ENCODE peak calls at places on chromosomes 3 and 15, in four cellular contexts. E, W, B and C are unnamed samples.

GRCh38 chr15:44157679-44158078 is 37.4 kb downstream of the FRMD5 start:
- DNase-seq in E (no peak), W (peak), B (peak), C (no peak)

GRCh38 chr3:133595341-133595740 is 21.9 kb downstream of the CDV3 start:
- DNase-seq in E (no peak), W (no peak), B (peak), C (no peak)

GRCh38 chr3:64253689-64254088 is 28.4 kb upstream of the PRICKLE2 start:
- DNase-seq in E (no peak), W (no peak), B (no peak), C (no peak)

GRCh38 chr3:88057650-88058321 is 1.0 kb downstream of the CGGBP1 start:
- DNase-seq in E (no peak), W (peak), B (peak), C (no peak)

GRCh38 chr3:113825090-113825489 is 13.5 kb upstream of the GRAMD1C start:
- DNase-seq in E (no peak), W (peak), B (no peak), C (no peak)

GRCh38 chr3:69081583-69082262 is 1.6 kb upstream of the UBA3 start:
- DNase-seq in E (no peak), W (no peak), B (no peak), C (no peak)

GRCh38 chr15:60389261-60390077 is 8.3 kb downstream of the ANXA2 start:
- DNase-seq in E (no peak), W (no peak), B (peak), C (no peak)

GRCh38 chr15:69559440-69560215 is 107.0 kb downstream of the RPLP1 start:
- DNase-seq in E (no peak), W (no peak), B (no peak), C (no peak)

GRCh38 chr3:17478673-17479072 is 263.8 kb downstream of the TBC1D5 start:
- DNase-seq in E (no peak), W (peak), B (peak), C (no peak)

GRCh38 chr3:88779482-88779881 is 327.9 kb upstream of the EPHA3 start:
- DNase-seq in E (no peak), W (no peak), B (no peak), C (no peak)

GRCh38 chr3:50509715-50510114 is 6.3 kb upstream of the CACNA2D2 start:
- DNase-seq in E (no peak), W (no peak), B (no peak), C (no peak)

GRCh38 chr15:57537072-57537471 is 54.6 kb upstream of the MYZAP start:
- DNase-seq in E (no peak), W (peak), B (peak), C (no peak)

GRCh38 chr3:158347966-158348365 is 223.0 kb upstream of the MLF1 start:
- DNase-seq in E (no peak), W (no peak), B (peak), C (no peak)

GRCh38 chr15:97615114-97615513 is 345.4 kb upstream of the ARRDC4 start:
- DNase-seq in E (no peak), W (no peak), B (no peak), C (no peak)

GRCh38 chr15:95346856-95347255 is 983.6 kb upstream of the NR2F2 start:
- DNase-seq in E (no peak), W (no peak), B (no peak), C (no peak)

GRCh38 chr3:196546537-196546936 is 21.8 kb downstream of the WDR53 start:
- DNase-seq in E (no peak), W (no peak), B (no peak), C (no peak)

GRCh38 chr15:89379423-89379735 is 44.8 kb upstream of the POLG start:
- DNase-seq in E (no peak), W (no peak), B (no peak), C (no peak)

GRCh38 chr3:31911643-31912042 is 69.4 kb downstream of the OSBPL10 start:
- DNase-seq in E (no peak), W (no peak), B (peak), C (no peak)

GRCh38 chr3:160893207-160893606 is 137.2 kb downstream of the PPM1L start:
- DNase-seq in E (no peak), W (no peak), B (peak), C (no peak)

GRCh38 chr3:31167666-31168065 is 273.2 kb upstream of the GADL1 start:
- DNase-seq in E (no peak), W (no peak), B (no peak), C (no peak)

GRCh38 chr3:178019645-178020044 is 516.6 kb upstream of the KCNMB2 start:
- DNase-seq in E (no peak), W (no peak), B (no peak), C (no peak)

GRCh38 chr3:99439892-99440291 is 198.5 kb upstream of the COL8A1 start:
- DNase-seq in E (no peak), W (no peak), B (peak), C (no peak)

GRCh38 chr15:74808073-74808839 is 4.4 kb upstream of the LMAN1L start:
- DNase-seq in E (no peak), W (no peak), B (no peak), C (no peak)

GRCh38 chr15:27017168-27017809 is 46.3 kb downstream of the GABRG3 start:
- DNase-seq in E (peak), W (peak), B (peak), C (peak)

GRCh38 chr3:28077566-28077965 is 163.9 kb upstream of the CMC1 start:
- DNase-seq in E (no peak), W (no peak), B (peak), C (peak)

GRCh38 chr3:191246628-191247027 is 47.6 kb downstream of the OSTN start:
- DNase-seq in E (no peak), W (peak), B (peak), C (no peak)

DNA sequence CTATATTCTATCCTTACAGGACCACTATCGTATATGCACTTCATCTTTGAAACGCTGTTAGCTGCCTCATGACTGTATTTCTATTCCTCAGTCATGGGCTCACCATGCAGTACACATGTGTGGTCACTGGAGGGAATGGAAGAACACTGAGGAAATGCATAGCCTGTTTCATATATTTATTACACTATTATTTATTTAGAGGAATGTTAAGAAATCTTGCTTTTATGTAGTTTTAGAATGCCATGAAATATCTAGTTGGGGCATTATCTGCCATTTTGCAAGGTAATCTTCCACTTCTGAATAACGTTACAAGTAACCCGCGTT is 155.7 kb downstream of the IGF1R start:
- DNase-seq in E (no peak), W (no peak), B (peak), C (no peak)
- TF ChIP-seq CTCF in E (peak), W (peak), B (peak), C (no peak)

GRCh38 chr3:128917291-128917690 is 37.9 kb downstream of the ACAD9 start:
- DNase-seq in E (no peak), W (no peak), B (no peak), C (no peak)
- TF ChIP-seq CTCF in E (no peak), W (no peak), B (no peak), C (no peak)

DNA sequence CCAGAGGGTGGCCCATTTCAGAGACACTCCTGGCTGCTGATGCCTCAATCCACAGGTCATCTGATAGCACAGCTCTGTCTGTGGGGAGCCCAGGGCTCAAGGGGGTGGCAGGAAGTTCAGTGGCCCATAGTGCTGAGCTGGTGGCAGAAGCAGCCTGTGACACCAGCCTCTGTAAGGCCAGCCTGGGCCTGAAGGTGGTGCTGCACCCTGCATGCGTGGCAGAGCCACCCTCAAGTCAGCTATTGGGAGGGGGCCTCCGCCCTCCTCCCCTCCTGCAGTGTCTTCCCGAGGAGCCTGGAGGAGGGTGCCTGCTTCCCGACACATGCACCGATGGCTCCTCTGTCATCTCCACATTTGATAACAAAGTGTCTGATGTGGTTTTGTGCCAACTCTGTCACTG is 3.0 kb downstream of the PLA1A start:
- DNase-seq in E (no peak), W (no peak), B (peak), C (peak)
- TF ChIP-seq CTCF in E (peak), W (no peak), B (peak), C (peak)

GRCh38 chr3:151330374-151330773 is 1.0 kb upstream of the P2RY13 start:
- DNase-seq in E (no peak), W (no peak), B (no peak), C (no peak)

GRCh38 chr3:151329368-151329767 is at the start of gene P2RY13:
- DNase-seq in E (no peak), W (no peak), B (no peak), C (no peak)

GRCh38 chr3:151328298-151329036 is 882 bp downstream of the P2RY13 start:
- DNase-seq in E (no peak), W (no peak), B (peak), C (no peak)

GRCh38 chr3:151330899-151331298 is 1.6 kb upstream of the P2RY13 start:
- DNase-seq in E (no peak), W (no peak), B (peak), C (no peak)

DNA sequence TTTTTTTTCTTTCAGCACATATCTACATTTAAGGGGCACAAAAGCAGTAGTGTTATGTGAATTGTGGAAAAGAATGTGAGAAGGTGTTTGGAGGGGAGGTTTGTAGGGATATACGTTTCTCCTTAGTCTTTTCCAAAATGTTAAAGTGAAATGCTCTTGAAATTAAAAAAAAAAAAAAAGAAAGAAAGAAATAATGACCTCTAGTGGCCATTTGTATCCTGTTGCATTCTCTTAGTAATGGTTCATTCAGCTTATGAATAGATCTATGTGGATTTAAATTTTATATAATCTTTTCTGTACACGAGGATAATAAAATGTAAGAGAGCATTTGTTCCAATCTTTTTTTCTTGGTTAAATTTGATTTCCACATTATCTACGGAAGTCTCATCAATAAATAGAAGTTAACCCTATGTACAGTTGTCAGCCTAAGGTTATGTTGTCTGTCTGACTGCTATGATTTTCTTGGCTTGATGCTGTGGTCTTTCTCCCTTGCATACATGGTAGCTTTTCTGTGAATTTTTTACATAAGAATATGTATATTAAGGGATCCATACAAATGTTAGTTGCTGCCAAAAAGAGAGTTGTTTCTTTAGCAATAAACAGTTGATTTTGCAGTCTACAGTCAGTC is 1.7 kb downstream of the P2RY13 start:
- DNase-seq in E (no peak), W (no peak), B (peak), C (no peak)
- TF ChIP-seq CTCF in E (peak), W (peak), B (peak), C (peak)

GRCh38 chr15:62788224-62788623 is 254.3 kb upstream of the TPM1 start:
- DNase-seq in E (no peak), W (no peak), B (no peak), C (no peak)

GRCh38 chr15:62795171-62795570 is 247.4 kb upstream of the TPM1 start:
- DNase-seq in E (no peak), W (no peak), B (no peak), C (no peak)

GRCh38 chr15:62792960-62793758 is 249.4 kb upstream of the TPM1 start:
- DNase-seq in E (no peak), W (no peak), B (no peak), C (no peak)

GRCh38 chr15:62790531-62790930 is 252.0 kb upstream of the TPM1 start:
- DNase-seq in E (no peak), W (no peak), B (no peak), C (no peak)

GRCh38 chr15:62791694-62792093 is 250.9 kb upstream of the TPM1 start:
- DNase-seq in E (no peak), W (no peak), B (no peak), C (no peak)
- TF ChIP-seq CTCF in E (no peak), W (no peak), B (no peak), C (no peak)

GRCh38 chr15:84819791-84820190 is 2.6 kb downstream of the ALPK3 start:
- DNase-seq in E (no peak), W (no peak), B (no peak), C (no peak)

GRCh38 chr15:84819291-84819768 is 2.2 kb downstream of the ALPK3 start:
- DNase-seq in E (no peak), W (peak), B (no peak), C (no peak)

GRCh38 chr15:84818221-84819131 is 1.3 kb downstream of the ALPK3 start:
- DNase-seq in E (no peak), W (peak), B (no peak), C (no peak)

GRCh38 chr15:84816694-84817460 is at the start of gene ALPK3:
- DNase-seq in E (peak), W (peak), B (no peak), C (peak)

GRCh38 chr15:84817461-84818081 is 415 bp downstream of the ALPK3 start:
- DNase-seq in E (peak), W (peak), B (no peak), C (peak)
- TF ChIP-seq CTCF in E (no peak), W (no peak), B (no peak), C (no peak)

DNA sequence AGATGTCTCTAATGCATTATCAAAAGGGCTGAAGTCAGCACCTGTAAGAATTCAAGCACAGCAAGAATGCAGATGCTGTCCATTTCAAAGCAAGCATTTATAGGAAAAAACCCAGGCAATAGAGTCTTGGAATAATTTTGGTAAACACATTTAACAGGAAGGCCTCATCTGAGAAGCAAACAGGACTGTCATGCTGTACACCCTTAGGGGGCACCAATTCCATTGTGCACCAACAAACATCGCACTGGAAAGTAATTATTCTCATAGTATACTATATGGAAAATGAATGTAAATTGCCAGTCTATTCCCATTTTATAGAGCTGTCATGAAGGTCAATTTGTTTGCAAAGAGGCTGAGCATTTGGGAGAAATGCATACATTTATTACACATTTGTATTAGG is 247.3 kb upstream of the SUCLG2 start:
- DNase-seq in E (no peak), W (peak), B (no peak), C (no peak)
- TF ChIP-seq CTCF in E (peak), W (peak), B (no peak), C (peak)